ENCODE peak calls at places on chromosomes 3 and 15, in five cellular contexts. X, C, J, Y and U are unnamed samples.

GRCh38 chr3:172673210-172673679 is 37.6 kb downstream of the NCEH1 start:
- DNase-seq in Y (peak), X (no peak), C (peak), J (peak), U (peak)

GRCh38 chr15:63491116-63491817 is 13.1 kb upstream of the USP3 start:
- DNase-seq in Y (no peak), J (peak), X (no peak), C (no peak), U (peak)

GRCh38 chr3:119245778-119246177 is 5.1 kb upstream of the B4GALT4 start:
- DNase-seq in Y (no peak), J (no peak), X (no peak), C (peak), U (no peak)

GRCh38 chr3:37768107-37768809 is 93.4 kb upstream of the CTDSPL start:
- DNase-seq in Y (no peak), C (no peak), X (no peak), J (no peak), U (peak)

GRCh38 chr3:126356373-126357298 is 572 bp downstream of the KLF15 start:
- DNase-seq in C (peak), Y (peak), J (no peak), X (no peak), U (no peak)

GRCh38 chr15:59177445-59177728 is 29.3 kb upstream of the LDHAL6B start:
- DNase-seq in X (no peak), Y (no peak), C (no peak), J (no peak), U (no peak)

GRCh38 chr15:41622901-41623300 is 37.3 kb upstream of the MGA start:
- DNase-seq in C (no peak), J (no peak), Y (no peak), X (no peak), U (peak)

GRCh38 chr3:49248828-49249227 is 28.2 kb downstream of the C3orf62 start:
- DNase-seq in X (no peak), Y (no peak), C (no peak), J (peak), U (peak)

GRCh38 chr3:134308350-134308891 is 57.8 kb upstream of the RYK start:
- DNase-seq in X (peak), C (peak), J (peak), Y (peak), U (peak)

GRCh38 chr3:33898901-33899300 is 100.5 kb downstream of the PDCD6IP start:
- DNase-seq in Y (no peak), J (no peak), X (no peak), C (no peak), U (no peak)

GRCh38 chr15:90213818-90214204 is 12.7 kb downstream of the SEMA4B start:
- DNase-seq in X (no peak), Y (no peak), C (no peak), J (no peak), U (no peak)